ENCODE peak calls at places on chromosomes 7 and 10, in nine cellular contexts. U is kidney epithelial cell; K is tibial artery; N is A549; T is Caco-2; D is gastrocnemius medialis; A is CD8-positive, alpha-beta memory T cell; L is thoracic aorta; R is MM.1S. G is an unnamed sample.

GRCh38 chr10:107529350-107529749 is 364.8 kb upstream of the SORCS1 start:
- DNase-seq in U (no peak), K (no peak), N (no peak), T (no peak), D (no peak), A (no peak), L (no peak), R (no peak), G (no peak)

GRCh38 chr10:36681751-36682633 is 443.4 kb upstream of the ANKRD30A start:
- DNase-seq in U (no peak), K (no peak), N (no peak), T (peak; percentile 26), D (no peak), A (no peak), L (no peak), R (no peak), G (no peak)

GRCh38 chr7:83751217-83751616 is 102.3 kb upstream of the SEMA3E start:
- DNase-seq in U (peak; percentile 12), K (no peak), N (no peak), T (no peak), D (no peak), A (no peak), L (no peak), R (no peak), G (no peak)

GRCh38 chr7:2508327-2509231 is 11.0 kb upstream of the LFNG start:
- DNase-seq in U (no peak), K (peak; percentile 62), N (no peak), T (no peak), D (peak; percentile 66), A (peak; percentile 86), L (no peak), R (peak; percentile 65), G (peak; percentile 55)

GRCh38 chr7:27640914-27641570 is 21.6 kb downstream of the HIBADH start:
- DNase-seq in U (no peak), K (no peak), N (peak; percentile 38), T (peak; percentile 8), D (no peak), A (no peak), L (no peak), R (no peak), G (peak; percentile 42)

GRCh38 chr7:38656976-38657375 is 25.8 kb upstream of the AMPH start:
- DNase-seq in U (no peak), K (no peak), N (no peak), T (no peak), D (no peak), A (no peak), L (no peak), R (no peak), G (no peak)

GRCh38 chr10:88131561-88132139 is 268.2 kb downstream of the PTEN start:
- DNase-seq in U (no peak), K (no peak), N (no peak), T (no peak), D (peak; percentile 94), A (no peak), L (peak; percentile 25), R (no peak), G (no peak)

GRCh38 chr7:95886501-95887090 is 114.2 kb downstream of the DYNC1I1 start:
- DNase-seq in U (no peak), K (no peak), N (peak; percentile 3), T (peak; percentile 11), D (no peak), A (no peak), L (no peak), R (no peak), G (no peak)

GRCh38 chr7:149456770-149457421 is 4.0 kb downstream of the ZNF777 start:
- DNase-seq in U (no peak), K (no peak), N (no peak), T (no peak), D (no peak), A (no peak), L (no peak), R (no peak), G (no peak)

GRCh38 chr7:135251502-135252327 is 18.1 kb downstream of the STRA8 start:
- DNase-seq in U (no peak), K (no peak), N (no peak), T (no peak), D (no peak), A (no peak), L (no peak), R (no peak), G (peak; percentile 22)

GRCh38 chr7:154777489-154777888 is 225.4 kb downstream of the PAXIP1 start:
- DNase-seq in U (no peak), K (no peak), N (no peak), T (no peak), D (no peak), A (no peak), L (no peak), R (no peak), G (no peak)

GRCh38 chr10:55410415-55410885 is 609.4 kb upstream of the PCDH15 start:
- DNase-seq in U (no peak), K (peak; percentile 20), N (no peak), T (peak; percentile 39), D (peak; percentile 22), A (no peak), L (no peak), R (no peak), G (no peak)

GRCh38 chr7:30222519-30223213 is 61.7 kb upstream of the ZNRF2 start:
- DNase-seq in U (no peak), K (no peak), N (no peak), T (no peak), D (no peak), A (no peak), L (no peak), R (no peak), G (peak; percentile 18)

GRCh38 chr10:90227259-90227658 is 525.9 kb downstream of the KIF20B start:
- DNase-seq in U (peak; percentile 87), K (no peak), N (no peak), T (no peak), D (no peak), A (no peak), L (no peak), R (no peak), G (no peak)

GRCh38 chr7:28490831-28491230 is 78.5 kb downstream of the CREB5 start:
- DNase-seq in U (no peak), K (no peak), N (no peak), T (no peak), D (no peak), A (no peak), L (peak; percentile 41), R (no peak), G (no peak)

GRCh38 chr7:106111671-106112117 is 418 bp downstream of the SYPL1 start:
- DNase-seq in U (no peak), K (peak; percentile 58), N (peak; percentile 50), T (peak; percentile 84), D (peak; percentile 83), A (no peak), L (peak; percentile 7), R (no peak), G (no peak)

GRCh38 chr7:106108988-106109387 is 3.1 kb downstream of the SYPL1 start:
- DNase-seq in U (no peak), K (no peak), N (no peak), T (no peak), D (no peak), A (peak; percentile 5), L (no peak), R (no peak), G (peak; percentile 36)

GRCh38 chr7:106110885-106111670 is 1.0 kb downstream of the SYPL1 start:
- DNase-seq in U (no peak), K (no peak), N (no peak), T (no peak), D (no peak), A (peak; percentile 1), L (no peak), R (peak; percentile 47), G (peak; percentile 27)

GRCh38 chr7:106109521-106110237 is 2.4 kb downstream of the SYPL1 start:
- DNase-seq in U (no peak), K (no peak), N (no peak), T (no peak), D (no peak), A (no peak), L (no peak), R (no peak), G (no peak)

DNA sequence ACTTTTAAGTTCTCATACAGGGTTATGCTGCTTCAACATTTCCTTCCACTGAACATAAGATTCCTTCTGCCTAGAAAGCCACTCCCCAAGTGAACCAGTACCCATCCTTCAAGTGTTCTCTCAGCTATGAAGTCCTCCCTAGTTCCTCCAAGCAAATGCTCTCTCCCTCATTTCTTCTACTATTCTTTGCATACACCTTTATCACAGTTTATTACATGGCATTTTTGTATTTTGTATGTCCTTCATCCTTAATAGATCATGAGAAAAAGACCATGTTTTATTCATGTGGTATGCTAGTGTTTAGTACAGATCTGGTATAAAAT is 1.9 kb downstream of the SYPL1 start:
- DNase-seq in U (no peak), K (no peak), N (no peak), T (no peak), D (no peak), A (no peak), L (no peak), R (no peak), G (no peak)
- H3K4me3 ChIP-seq in U (no peak overlapping the region), K (peak overlapping the region; percentile 75), N (no peak overlapping the region), T (peak overlapping the region; percentile 6), D (peak overlapping the region; percentile 82), A (peak overlapping the region; percentile 32), L (peak overlapping the region; percentile 96), R (no peak overlapping the region), G (peak overlapping the region; percentile 84)

GRCh38 chr7:25895792-25896171 is 256.2 kb upstream of the NFE2L3 start:
- DNase-seq in U (no peak), K (no peak), N (no peak), T (no peak), D (no peak), A (no peak), L (no peak), R (no peak), G (no peak)
- H3K4me3 ChIP-seq in U (no peak overlapping the region), K (no peak overlapping the region), N (peak overlapping the region; percentile 22), T (no peak overlapping the region), D (peak overlapping the region; percentile 48), A (no peak overlapping the region), L (peak overlapping the region; percentile 38), R (peak overlapping the region; percentile 28), G (no peak overlapping the region)

DNA sequence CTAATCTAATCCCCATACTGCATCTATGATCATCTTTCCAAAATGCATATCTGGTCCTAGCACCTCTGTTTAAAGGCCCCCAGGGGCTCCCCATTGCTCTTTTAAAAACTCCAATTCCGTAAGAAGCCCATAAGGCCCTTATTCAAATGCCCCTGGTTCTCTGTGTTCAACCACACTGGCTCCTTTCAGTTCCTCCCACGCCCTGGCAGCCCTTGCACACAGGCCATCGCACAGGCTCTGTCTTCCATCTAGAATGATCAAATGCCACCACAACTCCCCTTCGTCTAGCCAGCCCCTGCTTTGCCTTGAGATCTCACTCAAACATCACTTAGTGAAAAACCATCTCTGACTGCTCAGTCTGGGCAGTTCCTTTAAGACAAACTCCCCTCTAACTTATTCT is 112.9 kb upstream of the LYZL2 start:
- DNase-seq in U (no peak), K (no peak), N (no peak), T (no peak), D (no peak), A (no peak), L (no peak), R (no peak), G (peak; percentile 83)
- H3K4me3 ChIP-seq in U (no peak overlapping the region), K (no peak overlapping the region), N (no peak overlapping the region), T (no peak overlapping the region), D (no peak overlapping the region), A (no peak overlapping the region), L (no peak overlapping the region), R (no peak overlapping the region), G (no peak overlapping the region)

DNA sequence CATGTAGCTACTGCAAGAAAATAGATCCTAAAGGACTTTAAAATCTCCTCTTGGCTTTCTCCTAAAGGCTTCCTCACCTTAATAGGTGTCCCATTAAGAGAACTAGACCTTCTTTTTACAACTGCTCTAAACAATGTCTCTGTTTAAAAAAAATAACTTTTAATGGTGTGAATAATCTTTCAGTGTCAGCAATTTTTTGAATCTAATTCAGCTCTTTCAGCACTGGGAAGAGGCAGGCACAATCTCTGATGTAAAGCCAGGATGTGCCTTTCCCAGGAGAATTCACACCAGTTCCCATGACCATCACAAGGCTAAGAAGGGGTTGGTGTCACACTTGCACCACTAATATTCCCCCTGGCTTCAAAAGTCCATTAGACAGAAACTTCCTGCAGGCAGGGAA is 254.6 kb downstream of the XPNPEP1 start:
- DNase-seq in U (no peak), K (no peak), N (no peak), T (no peak), D (no peak), A (no peak), L (no peak), R (no peak), G (no peak)
- H3K4me3 ChIP-seq in U (no peak overlapping the region), K (no peak overlapping the region), N (no peak overlapping the region), T (no peak overlapping the region), D (no peak overlapping the region), A (no peak overlapping the region), L (no peak overlapping the region), R (no peak overlapping the region), G (no peak overlapping the region)

G was measured in GM12865.